ENCODE peak calls at places on chromosomes 13 and 19, in four cellular contexts. One of them, this sample, is unnamed.

GRCh38 chr19:45235485-45235884 is 9.7 kb downstream of the EXOC3L2 start:
- DNase-seq in RWPE1: no peak
- DNase-seq in Calu3: no peak
- DNase-seq in cardiac fibroblast: no peak
- DNase-seq in this sample: no peak

GRCh38 chr13:59766236-59766635 is 397.5 kb downstream of the DIAPH3 start:
- DNase-seq in RWPE1: no peak
- DNase-seq in Calu3: no peak
- DNase-seq in cardiac fibroblast: no peak
- DNase-seq in this sample: no peak

GRCh38 chr13:71865858-71866172 is 1.2 kb downstream of the DACH1 start:
- DNase-seq in RWPE1: no peak
- DNase-seq in Calu3: peak
- DNase-seq in cardiac fibroblast: peak
- DNase-seq in this sample: no peak

GRCh38 chr13:43266953-43267615 is 243.7 kb downstream of the DNAJC15 start:
- DNase-seq in RWPE1: no peak
- DNase-seq in Calu3: no peak
- DNase-seq in cardiac fibroblast: no peak
- DNase-seq in this sample: no peak

GRCh38 chr13:113029487-113030258 is 60.7 kb downstream of the MCF2L start:
- DNase-seq in RWPE1: peak
- DNase-seq in Calu3: peak
- DNase-seq in cardiac fibroblast: peak
- DNase-seq in this sample: peak

GRCh38 chr13:55302568-55302967 is 1838.2 kb upstream of the PRR20A start:
- DNase-seq in RWPE1: no peak
- DNase-seq in Calu3: no peak
- DNase-seq in cardiac fibroblast: no peak
- DNase-seq in this sample: no peak

GRCh38 chr13:42041684-42042035 is 6.8 kb upstream of the DGKH start:
- DNase-seq in RWPE1: peak
- DNase-seq in Calu3: peak
- DNase-seq in cardiac fibroblast: peak
- DNase-seq in this sample: peak

GRCh38 chr19:31511696-31512095 is 162.5 kb upstream of the TSHZ3 start:
- DNase-seq in RWPE1: no peak
- DNase-seq in Calu3: no peak
- DNase-seq in cardiac fibroblast: no peak
- DNase-seq in this sample: no peak

GRCh38 chr19:5622465-5623396 is at the start of the genes SAFB and SAFB2:
- DNase-seq in RWPE1: peak
- DNase-seq in Calu3: peak
- DNase-seq in cardiac fibroblast: peak
- DNase-seq in this sample: peak

GRCh38 chr19:4722671-4723464 is 774 bp downstream of the DPP9 start:
- DNase-seq in RWPE1: peak
- DNase-seq in Calu3: no peak
- DNase-seq in cardiac fibroblast: peak
- DNase-seq in this sample: peak

GRCh38 chr19:45515081-45515624 is 7.9 kb downstream of the VASP start:
- DNase-seq in RWPE1: no peak
- DNase-seq in Calu3: no peak
- DNase-seq in cardiac fibroblast: no peak
- DNase-seq in this sample: peak

GRCh38 chr19:39199025-39199424 is 2.3 kb downstream of the NCCRP1 start:
- DNase-seq in RWPE1: no peak
- DNase-seq in Calu3: no peak
- DNase-seq in cardiac fibroblast: peak
- DNase-seq in this sample: no peak

GRCh38 chr13:65917731-65918130 is 1312.4 kb downstream of the PCDH9 start:
- DNase-seq in RWPE1: no peak
- DNase-seq in Calu3: no peak
- DNase-seq in cardiac fibroblast: no peak
- DNase-seq in this sample: no peak

GRCh38 chr13:96527497-96527896 is 437.6 kb downstream of the HS6ST3 start:
- DNase-seq in RWPE1: no peak
- DNase-seq in Calu3: no peak
- DNase-seq in cardiac fibroblast: no peak
- DNase-seq in this sample: no peak

DNA sequence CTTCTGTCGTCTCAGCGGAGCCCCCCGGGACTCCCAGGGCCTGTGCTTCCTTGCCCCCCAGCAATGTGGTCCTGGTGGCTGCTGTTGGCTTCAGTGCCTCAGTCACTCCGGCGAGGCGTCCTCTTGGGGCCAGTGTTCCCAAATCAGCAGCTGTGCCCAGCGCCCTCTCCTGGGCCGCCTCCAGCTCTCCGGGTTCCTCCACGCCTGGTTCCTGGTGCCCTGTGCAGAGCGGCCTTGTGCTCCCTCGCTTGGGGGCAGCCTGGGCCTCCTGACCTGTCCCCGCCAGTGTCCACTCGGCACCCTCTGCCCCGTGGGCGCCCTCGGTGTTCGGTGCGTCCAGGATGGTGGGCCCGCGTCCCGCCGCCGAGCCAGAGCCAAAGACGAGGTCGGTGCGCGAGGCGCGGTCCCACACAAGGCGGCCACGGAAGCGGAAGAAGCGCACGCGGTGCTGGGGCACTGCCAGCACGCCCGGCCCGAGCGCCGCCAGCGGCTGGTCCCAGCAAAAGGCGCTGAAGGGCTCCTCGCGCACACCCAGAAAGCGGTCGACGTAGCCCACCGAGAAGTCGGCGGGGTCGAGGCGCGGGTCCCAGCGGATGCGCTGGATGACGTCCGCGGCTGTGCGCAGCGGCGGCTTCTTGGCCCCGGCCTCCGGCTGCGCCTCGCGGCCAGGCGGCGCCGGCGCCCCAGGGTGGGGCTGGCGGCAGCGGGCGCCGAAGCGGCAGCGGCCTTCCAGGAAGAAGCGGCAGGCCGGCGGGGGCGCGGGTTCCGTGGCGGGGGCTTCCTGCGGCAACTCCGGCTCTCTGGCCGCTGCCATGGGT is 656 bp downstream of the LENG9 start:
- DNase-seq in RWPE1: no peak
- DNase-seq in Calu3: peak
- DNase-seq in cardiac fibroblast: peak
- DNase-seq in this sample: peak
- TF ChIP-seq CTCF in RWPE1: peak
- TF ChIP-seq CTCF in Calu3: peak
- TF ChIP-seq CTCF in cardiac fibroblast: peak
- TF ChIP-seq CTCF in this sample: no peak

GRCh38 chr19:8323781-8324185 is 2.5 kb downstream of the RPS28 start:
- DNase-seq in RWPE1: no peak
- DNase-seq in Calu3: no peak
- DNase-seq in cardiac fibroblast: no peak
- DNase-seq in this sample: no peak

GRCh38 chr19:8321760-8322637 is 703 bp downstream of the RPS28 start:
- DNase-seq in RWPE1: no peak
- DNase-seq in Calu3: no peak
- DNase-seq in cardiac fibroblast: no peak
- DNase-seq in this sample: no peak

GRCh38 chr19:8322638-8322997 is 1.3 kb downstream of the RPS28 start:
- DNase-seq in RWPE1: no peak
- DNase-seq in Calu3: no peak
- DNase-seq in cardiac fibroblast: no peak
- DNase-seq in this sample: no peak

GRCh38 chr19:8325454-8325853 is 4.2 kb downstream of the RPS28 start:
- DNase-seq in RWPE1: no peak
- DNase-seq in Calu3: no peak
- DNase-seq in cardiac fibroblast: no peak
- DNase-seq in this sample: no peak

DNA sequence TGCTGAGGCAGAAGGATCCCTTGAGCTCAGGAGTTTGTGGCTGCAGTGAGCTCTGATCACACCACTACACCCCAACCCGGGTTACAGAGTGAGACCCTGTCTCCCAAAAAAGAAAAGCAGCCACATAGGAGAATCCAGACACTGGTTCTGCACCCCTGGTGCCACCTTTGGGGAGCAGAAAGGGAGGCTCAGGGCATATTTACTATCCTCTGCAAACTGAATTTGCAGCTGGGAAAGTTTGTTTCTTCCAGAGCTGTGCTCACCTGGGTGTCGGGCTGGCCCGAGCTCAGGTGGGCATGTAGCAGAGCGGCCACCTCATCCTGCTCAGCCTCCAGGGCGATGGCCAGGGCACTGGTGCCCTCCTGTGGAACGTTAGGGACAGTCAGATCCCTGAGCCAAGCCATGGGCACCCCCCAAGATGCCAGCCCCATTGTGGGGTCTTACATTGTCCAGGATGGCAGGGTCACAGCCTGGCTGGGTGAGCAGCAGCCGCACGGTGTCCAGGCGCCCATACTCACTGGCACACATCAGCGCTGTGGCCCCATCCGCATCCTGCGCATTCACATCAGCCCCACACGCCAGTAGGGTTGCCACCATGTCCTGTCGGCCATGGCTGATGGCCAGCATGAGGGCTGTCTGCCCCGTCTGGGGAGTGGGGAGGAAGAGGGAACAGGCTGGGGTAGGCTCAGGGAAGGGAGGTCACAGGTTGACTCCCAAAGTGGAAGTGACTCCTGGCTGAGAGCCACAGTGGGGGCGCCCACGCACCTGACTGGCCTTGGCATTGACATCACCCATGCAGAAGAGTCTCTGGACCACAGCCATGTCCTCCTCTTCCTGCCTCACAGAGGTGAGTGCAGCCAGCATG is 3.1 kb downstream of the RPS28 start:
- DNase-seq in RWPE1: no peak
- DNase-seq in Calu3: no peak
- DNase-seq in cardiac fibroblast: no peak
- DNase-seq in this sample: no peak
- TF ChIP-seq CTCF in RWPE1: no peak
- TF ChIP-seq CTCF in Calu3: no peak
- TF ChIP-seq CTCF in cardiac fibroblast: no peak
- TF ChIP-seq CTCF in this sample: no peak

GRCh38 chr19:13951043-13951442 is 1.3 kb upstream of the DCAF15 start:
- DNase-seq in RWPE1: no peak
- DNase-seq in Calu3: no peak
- DNase-seq in cardiac fibroblast: no peak
- DNase-seq in this sample: no peak

GRCh38 chr19:13953021-13953531 is 767 bp downstream of the DCAF15 start:
- DNase-seq in RWPE1: peak
- DNase-seq in Calu3: peak
- DNase-seq in cardiac fibroblast: peak
- DNase-seq in this sample: no peak

GRCh38 chr19:13951799-13952153 is 533 bp upstream of the DCAF15 start:
- DNase-seq in RWPE1: no peak
- DNase-seq in Calu3: no peak
- DNase-seq in cardiac fibroblast: no peak
- DNase-seq in this sample: no peak

GRCh38 chr19:13954185-13954584 is 1.9 kb downstream of the DCAF15 start:
- DNase-seq in RWPE1: no peak
- DNase-seq in Calu3: no peak
- DNase-seq in cardiac fibroblast: no peak
- DNase-seq in this sample: no peak

DNA sequence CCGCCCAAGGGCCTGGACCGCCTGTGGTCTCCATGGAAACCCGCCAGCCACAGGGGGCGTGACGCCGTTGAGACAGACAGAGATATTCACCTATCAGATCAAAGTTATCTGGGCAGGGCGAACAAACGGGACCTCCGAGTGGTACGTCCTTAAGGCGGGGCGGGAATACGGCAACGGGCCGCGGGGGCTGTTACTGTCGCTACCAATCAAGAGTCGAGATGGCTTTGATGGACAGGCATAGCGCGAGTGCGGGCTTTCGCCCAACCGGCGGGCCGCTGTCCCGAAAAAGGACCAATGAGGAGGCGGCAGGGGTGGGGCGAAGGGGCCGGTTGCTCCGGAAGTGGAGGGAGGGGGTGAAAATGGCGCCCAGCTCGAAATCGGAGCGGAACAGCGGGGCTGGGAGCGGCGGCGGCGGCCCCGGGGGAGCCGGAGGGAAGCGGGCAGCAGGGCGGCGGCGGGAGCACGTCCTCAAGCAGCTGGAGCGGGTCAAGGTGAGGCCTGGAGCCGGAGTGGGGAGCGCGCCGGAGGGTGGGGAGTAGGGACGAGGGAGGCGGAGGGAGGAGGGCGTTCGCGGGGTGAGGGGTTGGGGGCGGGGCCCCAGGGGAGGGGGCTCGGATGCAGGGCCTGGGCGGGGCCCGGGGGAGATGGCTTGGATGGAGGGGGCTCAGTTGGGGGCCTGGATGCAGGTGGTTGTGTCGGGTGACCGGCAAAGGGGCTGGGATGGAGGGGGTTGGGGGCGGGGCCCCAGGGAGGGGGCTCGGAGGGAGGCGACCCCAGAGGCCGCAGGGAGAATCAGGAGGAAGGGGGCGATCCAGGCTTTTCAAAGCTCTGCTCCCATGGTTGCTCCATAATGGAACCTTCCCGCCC is at the start of gene DCAF15:
- DNase-seq in RWPE1: peak
- DNase-seq in Calu3: peak
- DNase-seq in cardiac fibroblast: peak
- DNase-seq in this sample: peak
- TF ChIP-seq CTCF in RWPE1: no peak
- TF ChIP-seq CTCF in Calu3: no peak
- TF ChIP-seq CTCF in cardiac fibroblast: no peak
- TF ChIP-seq CTCF in this sample: no peak

DNA sequence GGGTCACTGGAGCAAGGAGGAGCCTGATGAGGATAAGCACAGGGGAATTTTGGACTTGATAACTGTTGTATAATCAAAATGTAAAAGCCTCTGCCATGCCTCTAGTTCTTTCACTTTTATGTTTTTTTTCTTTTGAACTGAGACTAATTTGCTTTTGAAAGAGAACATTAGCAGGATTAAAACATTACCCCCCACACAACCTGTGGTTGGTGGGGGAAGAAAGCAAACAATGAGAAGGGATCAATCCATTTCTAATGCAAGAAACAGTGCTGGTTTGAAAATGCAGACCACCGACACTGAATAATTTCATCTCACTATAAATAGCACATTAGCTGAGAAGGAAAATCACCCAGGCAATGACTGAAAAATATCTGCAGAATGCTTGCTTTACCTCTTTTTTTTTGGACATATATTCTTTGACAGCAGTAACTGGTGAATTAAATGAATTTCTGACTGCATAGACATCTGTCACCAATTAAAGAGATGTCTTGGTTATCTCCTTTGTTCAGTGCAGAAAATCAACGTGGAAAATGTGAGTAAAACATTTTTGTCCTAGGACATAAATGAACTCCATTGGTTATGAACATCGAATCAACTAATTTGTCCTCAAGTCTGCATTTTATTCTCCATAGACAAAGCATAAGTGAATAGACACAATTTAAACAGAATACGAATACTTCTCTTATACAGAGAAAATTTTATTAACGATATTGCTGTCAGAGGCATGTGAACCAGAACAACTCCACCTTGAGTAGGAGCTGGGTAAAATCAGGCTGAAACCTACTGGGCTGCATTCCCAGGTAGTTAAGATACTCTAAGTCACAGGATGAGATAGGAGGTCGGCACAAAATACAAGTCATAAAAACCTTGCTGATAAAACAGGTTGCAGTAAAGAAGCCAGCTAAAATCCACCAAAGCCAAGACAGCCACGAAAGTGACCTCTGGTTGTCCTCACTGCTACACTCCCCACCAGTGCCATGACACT is 48.8 kb upstream of the TRPC4 start:
- DNase-seq in RWPE1: no peak
- DNase-seq in Calu3: peak
- DNase-seq in cardiac fibroblast: no peak
- DNase-seq in this sample: no peak
- TF ChIP-seq CTCF in RWPE1: no peak
- TF ChIP-seq CTCF in Calu3: no peak
- TF ChIP-seq CTCF in cardiac fibroblast: no peak
- TF ChIP-seq CTCF in this sample: no peak

This sample was measured in GM20000.